ENCODE peak calls at places on chromosomes 12 and 14, in five cellular contexts. D, F, Y, R and S are unnamed samples.

GRCh38 chr14:59664741-59665140 is 88.1 kb upstream of the CCDC175 start:
- DNase-seq in D (peak), F (no peak), Y (no peak), R (no peak), S (no peak)

GRCh38 chr12:75289678-75290200 is 40.4 kb downstream of the CAPS2 start:
- DNase-seq in D (peak), F (no peak), Y (peak), R (no peak), S (no peak)

GRCh38 chr14:57389646-57390036 is 745 bp upstream of the NAA30 start:
- DNase-seq in D (peak), F (no peak), Y (no peak), R (peak), S (no peak)

GRCh38 chr14:56844603-56845002 is 34.3 kb upstream of the OTX2 start:
- DNase-seq in D (no peak), F (no peak), Y (no peak), R (no peak), S (no peak)

GRCh38 chr12:103571286-103571685 is 15.8 kb upstream of the STAB2 start:
- DNase-seq in D (peak), F (no peak), Y (no peak), R (peak), S (no peak)

GRCh38 chr14:52033131-52033642 is 35.7 kb downstream of the NID2 start:
- DNase-seq in D (no peak), F (no peak), Y (no peak), R (no peak), S (no peak)

GRCh38 chr14:99581371-99581770 is 22.6 kb downstream of the CCDC85C start:
- DNase-seq in D (no peak), F (no peak), Y (no peak), R (no peak), S (no peak)

GRCh38 chr12:129119537-129119936 is 266.3 kb downstream of the GLT1D1 start:
- DNase-seq in D (no peak), F (no peak), Y (no peak), R (no peak), S (no peak)

GRCh38 chr12:32702470-32702869 is 23.4 kb downstream of the DNM1L start:
- DNase-seq in D (no peak), F (no peak), Y (no peak), R (no peak), S (no peak)

GRCh38 chr12:49807991-49808580 is 20.1 kb downstream of the NCKAP5L start:
- DNase-seq in D (no peak), F (no peak), Y (no peak), R (no peak), S (no peak)

GRCh38 chr12:124898200-124898950 is 16.1 kb downstream of the UBC start:
- DNase-seq in D (peak), F (no peak), Y (peak), R (peak), S (no peak)

GRCh38 chr12:115963030-115963480 is 314.4 kb downstream of the MED13L start:
- DNase-seq in D (no peak), F (no peak), Y (no peak), R (no peak), S (no peak)

GRCh38 chr12:122656298-122656697 is 46.9 kb downstream of the HCAR2 start:
- DNase-seq in D (no peak), F (no peak), Y (no peak), R (no peak), S (no peak)

GRCh38 chr14:55938249-55938791 is 179.9 kb upstream of the PELI2 start:
- DNase-seq in D (peak), F (no peak), Y (no peak), R (no peak), S (no peak)

GRCh38 chr12:19764408-19764807 is 325.1 kb downstream of the AEBP2 start:
- DNase-seq in D (no peak), F (no peak), Y (no peak), R (no peak), S (no peak)

GRCh38 chr14:94172545-94172944 is 1.6 kb upstream of the PPP4R4 start:
- DNase-seq in D (no peak), F (no peak), Y (no peak), R (no peak), S (no peak)

GRCh38 chr12:77891531-77892147 is 60.9 kb downstream of the NAV3 start:
- DNase-seq in D (no peak), F (no peak), Y (no peak), R (no peak), S (no peak)

GRCh38 chr12:89494411-89495231 is 30.0 kb downstream of the GALNT4 start:
- DNase-seq in D (no peak), F (no peak), Y (no peak), R (no peak), S (no peak)

GRCh38 chr12:130017571-130018449 is 114.0 kb upstream of the TMEM132D start:
- DNase-seq in D (peak), F (no peak), Y (no peak), R (no peak), S (no peak)

GRCh38 chr12:63353559-63353958 is 202.6 kb upstream of the AVPR1A start:
- DNase-seq in D (peak), F (peak), Y (no peak), R (no peak), S (no peak)

GRCh38 chr14:100442036-100442435 is 118.9 kb downstream of the SLC25A47 start:
- DNase-seq in D (no peak), F (no peak), Y (no peak), R (no peak), S (no peak)

GRCh38 chr12:10392394-10392930 is 2.6 kb upstream of the KLRK1 start:
- DNase-seq in D (no peak), F (peak), Y (peak), R (no peak), S (peak)